ENCODE peak calls at places on chromosomes 11 and 22, in four cellular contexts. T, Q, B and Y are unnamed samples.

GRCh38 chr11:119700536-119701346 is 28.3 kb downstream of the NECTIN1 start:
- DNase-seq in T (no peak), Q (no peak), B (no peak), Y (peak)

GRCh38 chr11:78798567-78799170 is 224.0 kb upstream of the NARS2 start:
- DNase-seq in T (no peak), Q (peak), B (peak), Y (peak)

GRCh38 chr11:3797329-3798090 is at the start of gene NUP98:
- DNase-seq in T (peak), Q (peak), B (peak), Y (peak)

GRCh38 chr11:74492084-74492483 is 1.4 kb downstream of the LIPT2 start:
- DNase-seq in T (no peak), Q (no peak), B (no peak), Y (no peak)

GRCh38 chr11:17389205-17389956 is 922 bp upstream of the KCNJ11 start:
- DNase-seq in T (no peak), Q (no peak), B (peak), Y (peak)

GRCh38 chr22:46043816-46044717 is 67.1 kb upstream of the WNT7B start:
- DNase-seq in T (no peak), Q (no peak), B (peak), Y (peak)

GRCh38 chr11:72751293-72752087 is 718 bp downstream of the ARAP1 start:
- DNase-seq in T (no peak), Q (no peak), B (no peak), Y (no peak)

GRCh38 chr11:72826191-72826941 is 12.2 kb downstream of the ATG16L2 start:
- DNase-seq in T (no peak), Q (no peak), B (no peak), Y (peak)

GRCh38 chr11:100774859-100775258 is 87.8 kb downstream of the ARHGAP42 start:
- DNase-seq in T (peak), Q (peak), B (no peak), Y (no peak)

GRCh38 chr11:61467609-61468401 is 37.9 kb downstream of the SDHAF2 start:
- DNase-seq in T (no peak), Q (peak), B (no peak), Y (no peak)

GRCh38 chr11:130042093-130042591 is 27.6 kb upstream of the APLP2 start:
- DNase-seq in T (peak), Q (peak), B (no peak), Y (no peak)

GRCh38 chr11:5420993-5421392 is 918 bp upstream of the OR51Q1 start:
- DNase-seq in T (no peak), Q (no peak), B (no peak), Y (no peak)

GRCh38 chr22:44824271-44824670 is 71.9 kb downstream of the ARHGAP8 start:
- DNase-seq in T (no peak), Q (no peak), B (no peak), Y (no peak)

GRCh38 chr22:41746563-41747400 is 47.5 kb downstream of the MEI1 start:
- DNase-seq in T (peak), Q (peak), B (peak), Y (peak)

GRCh38 chr11:116687458-116688201 is 85.2 kb downstream of the BUD13 start:
- DNase-seq in T (no peak), Q (no peak), B (no peak), Y (no peak)

GRCh38 chr22:22546490-22546889 is 12.6 kb downstream of the PRAME start:
- DNase-seq in T (no peak), Q (no peak), B (no peak), Y (no peak)

GRCh38 chr11:126281666-126282175 is 1.2 kb upstream of the TIRAP start:
- DNase-seq in T (no peak), Q (no peak), B (no peak), Y (no peak)
- H3K4me3 ChIP-seq in T (no peak), Q (no peak), B (no peak), Y (no peak)

DNA sequence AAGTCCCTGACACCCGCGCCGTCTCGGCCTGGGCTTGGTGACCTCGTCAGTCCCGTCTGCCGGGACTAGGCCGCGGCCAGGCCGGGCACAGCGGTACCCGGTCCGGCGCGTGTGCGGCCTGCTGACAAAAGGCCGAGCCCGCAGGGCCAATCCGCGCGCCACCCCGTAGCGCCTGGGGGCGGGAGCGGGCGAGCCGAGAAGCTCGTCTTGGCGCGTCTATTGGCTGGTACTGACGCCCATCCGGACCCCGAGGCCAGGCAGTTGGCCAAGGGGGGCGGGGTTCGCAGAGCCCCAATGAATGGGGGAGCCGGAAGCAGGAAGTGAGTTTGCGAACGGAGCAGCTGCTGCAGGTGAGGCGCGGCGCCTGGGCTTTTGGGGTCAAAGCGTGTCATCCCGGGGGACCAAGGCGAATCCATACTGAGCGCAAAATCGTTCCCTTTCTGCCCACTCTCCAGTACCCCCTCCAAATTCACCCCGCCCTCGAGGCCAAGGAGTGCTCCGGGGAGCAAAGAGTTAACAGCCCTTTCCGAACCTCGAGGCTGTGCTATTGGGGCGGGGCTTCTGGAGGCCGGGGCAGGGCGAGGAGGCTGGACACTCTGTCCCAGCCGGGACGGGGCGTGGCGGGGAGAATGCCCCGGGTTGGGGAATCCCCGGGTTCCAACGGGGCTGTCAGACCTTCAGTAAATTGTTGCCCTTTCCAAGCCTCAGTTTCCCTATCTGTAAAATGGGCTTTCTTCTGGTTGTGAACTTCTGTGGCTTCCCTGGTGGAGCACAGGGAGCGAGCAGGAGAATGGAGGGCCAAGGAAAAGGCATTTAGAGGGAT is at the start of gene DPP3:
- DNase-seq in T (peak), Q (peak), B (peak), Y (peak)
- H3K4me3 ChIP-seq in T (peak), Q (peak), B (peak), Y (peak)

GRCh38 chr11:18612394-18612793 is 12.8 kb downstream of the MISFA start:
- DNase-seq in T (no peak), Q (no peak), B (no peak), Y (no peak)
- H3K4me3 ChIP-seq in T (no peak), Q (no peak), B (no peak), Y (no peak)

GRCh38 chr11:118050208-118050891 is 26.5 kb upstream of the TMPRSS4 start:
- DNase-seq in T (no peak), Q (no peak), B (no peak), Y (no peak)
- H3K4me3 ChIP-seq in T (no peak), Q (no peak), B (no peak), Y (no peak)

DNA sequence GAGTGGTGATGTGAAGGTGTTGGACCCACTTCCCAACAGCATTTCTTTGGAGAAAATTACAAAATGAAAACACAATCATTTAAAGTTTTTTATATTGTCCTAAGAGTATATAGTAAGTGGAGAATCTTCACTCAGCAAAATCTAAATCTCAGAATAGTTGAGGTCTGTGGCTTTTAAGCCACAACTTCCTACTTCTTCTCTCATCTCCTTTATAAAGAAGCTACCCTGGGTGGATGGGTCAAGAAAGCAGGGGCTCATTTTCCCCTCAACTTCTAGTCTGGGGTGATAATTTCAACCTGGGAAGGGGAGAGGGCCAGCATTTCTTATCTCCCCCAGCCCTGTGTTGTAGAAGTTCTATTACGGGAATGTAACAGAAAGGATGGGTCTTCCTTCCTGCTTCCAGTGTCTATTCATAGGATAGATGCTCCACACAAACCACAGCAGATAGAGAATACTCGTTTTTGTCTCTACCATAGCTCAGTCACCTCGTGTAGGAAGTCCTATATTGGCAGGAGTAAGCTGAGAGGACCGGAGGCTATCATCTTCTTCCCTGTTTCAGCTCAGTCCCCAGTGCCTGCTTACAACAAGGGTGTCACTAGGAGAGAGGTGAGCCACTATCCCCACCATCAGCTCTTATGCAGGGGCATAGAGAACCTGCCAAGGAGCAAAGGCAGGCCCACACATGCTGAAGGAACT is 341.5 kb downstream of the CASP12 start:
- DNase-seq in T (no peak), Q (no peak), B (no peak), Y (no peak)
- H3K4me3 ChIP-seq in T (no peak), Q (no peak), B (no peak), Y (no peak)

GRCh38 chr22:49349841-49350381 is 477.8 kb downstream of the BRD1 start:
- DNase-seq in T (no peak), Q (no peak), B (peak), Y (peak)
- H3K4me3 ChIP-seq in T (no peak), Q (no peak), B (no peak), Y (no peak)

GRCh38 chr11:44595006-44595405 is 29.5 kb downstream of the CD82 start:
- DNase-seq in T (no peak), Q (no peak), B (no peak), Y (no peak)

GRCh38 chr11:44597358-44598009 is 32.0 kb downstream of the CD82 start:
- DNase-seq in T (no peak), Q (no peak), B (no peak), Y (no peak)

GRCh38 chr11:44593194-44593593 is 27.7 kb downstream of the CD82 start:
- DNase-seq in T (no peak), Q (no peak), B (peak), Y (no peak)

GRCh38 chr11:44596541-44597276 is 31.2 kb downstream of the CD82 start:
- DNase-seq in T (no peak), Q (no peak), B (no peak), Y (no peak)

GRCh38 chr11:44595964-44596381 is 30.5 kb downstream of the CD82 start:
- DNase-seq in T (no peak), Q (no peak), B (peak), Y (no peak)
- H3K4me3 ChIP-seq in T (no peak), Q (no peak), B (no peak), Y (no peak)

DNA sequence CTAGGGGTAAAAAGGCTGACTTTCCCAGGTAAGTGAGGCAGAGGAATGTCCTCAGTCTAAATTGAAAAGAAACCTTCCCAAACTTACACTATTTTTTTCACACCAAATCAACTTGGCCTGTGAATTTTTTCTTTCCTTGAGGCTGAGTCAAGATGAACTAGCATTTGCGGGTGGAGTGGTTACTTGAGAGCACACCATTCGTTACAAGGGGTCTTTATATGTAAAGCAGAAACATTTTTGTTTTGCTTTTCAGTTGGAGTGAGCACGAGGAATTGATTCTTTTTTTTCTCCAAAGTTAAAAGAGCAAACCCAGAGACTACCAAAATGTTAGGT is 36.4 kb downstream of the MAML2 start:
- DNase-seq in T (no peak), Q (peak), B (no peak), Y (no peak)
- H3K4me3 ChIP-seq in T (peak), Q (no peak), B (no peak), Y (peak)

DNA sequence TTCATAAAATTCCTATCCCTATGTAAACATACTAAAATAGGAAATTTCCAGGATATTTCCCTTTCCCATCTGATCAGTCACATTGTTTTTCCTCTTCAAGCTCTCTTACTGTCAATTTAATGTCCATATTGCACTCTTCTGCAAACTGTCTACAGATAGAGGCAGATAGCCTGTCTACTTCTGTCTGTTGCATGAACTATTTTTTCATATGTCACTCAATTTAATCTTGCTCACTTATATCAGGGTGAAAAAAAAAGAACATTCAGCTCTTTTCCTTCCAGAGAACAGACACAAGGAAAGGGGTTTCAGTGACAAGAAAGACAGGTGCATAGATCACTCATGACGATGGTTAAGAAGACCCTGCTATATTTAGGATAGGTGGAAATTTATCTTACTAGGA is 1013.9 kb upstream of the CCDC90B start:
- DNase-seq in T (no peak), Q (no peak), B (no peak), Y (no peak)
- H3K4me3 ChIP-seq in T (no peak), Q (no peak), B (no peak), Y (no peak)